ENCODE peak calls at places on chromosomes 13 and 19, in nine cellular contexts. F is Right ventricle myocardium superior; X is GF-D8; J is lower leg skin; Y is neural progenitor cell; A is H4; U is stimulated activated CD8-positive, alpha-beta memory T cell treated with anti-CD3 and anti-CD28 coated beads, Interleukin-4, amount 100 ng/mL, for 24 hours; O is A172; Q is stimulated activated CD4-positive, alpha-beta T cell treated with anti-CD3 and anti-CD28 coated beads, Interleukin-4, amount 100 ng/mL, for 48 hours. Z is an unnamed sample.

GRCh38 chr13:84430441-84430840 is 548.2 kb upstream of the SLITRK1 start:
- DNase-seq in U (no peak), Y (no peak), F (no peak), J (no peak), X (no peak), O (no peak), A (no peak), Q (no peak), Z (no peak)

GRCh38 chr19:3278294-3278693 is 53.8 kb downstream of the CELF5 start:
- DNase-seq in X (no peak), O (no peak), A (no peak), Y (no peak), Q (no peak), F (no peak), U (no peak), J (no peak), Z (no peak)

GRCh38 chr19:35755160-35755549 is 1.7 kb downstream of the HSPB6 start:
- DNase-seq in O (no peak), Q (no peak), Y (no peak), A (no peak), F (no peak), U (no peak), J (no peak), X (no peak), Z (no peak)

GRCh38 chr13:45412274-45413049 is 5.7 kb downstream of the SLC25A30 start:
- DNase-seq in F (no peak), O (no peak), A (no peak), J (no peak), U (no peak), X (no peak), Q (no peak), Y (no peak), Z (no peak)

GRCh38 chr19:7771072-7771471 is 8.0 kb downstream of the CLEC4M start:
- DNase-seq in U (no peak), X (no peak), A (no peak), Y (no peak), J (peak), F (no peak), Q (no peak), O (no peak), Z (no peak)

GRCh38 chr13:86946734-86947133 is 724.4 kb upstream of the SLITRK5 start:
- DNase-seq in X (no peak), F (no peak), O (peak), A (peak), U (no peak), Q (no peak), Y (no peak), J (no peak), Z (no peak)

GRCh38 chr19:1929051-1929742 is 11.8 kb upstream of the CSNK1G2 start:
- DNase-seq in Y (peak), O (peak), A (peak), U (peak), F (peak), X (peak), J (peak), Q (peak), Z (peak)

GRCh38 chr13:76707360-76707759 is 178.8 kb downstream of the KCTD12 start:
- DNase-seq in J (no peak), U (no peak), A (no peak), Y (no peak), X (no peak), F (no peak), Q (no peak), O (peak), Z (no peak)

GRCh38 chr19:33394006-33394722 is 20.7 kb downstream of the CEBPG start:
- DNase-seq in Y (no peak), U (no peak), Q (no peak), X (no peak), O (peak), A (peak), F (peak), J (peak), Z (peak)

GRCh38 chr19:40521276-40521675 is 54.5 kb downstream of the SPTBN4 start:
- DNase-seq in J (no peak), Y (no peak), X (no peak), Q (no peak), O (no peak), A (no peak), U (no peak), F (no peak), Z (no peak)

GRCh38 chr13:48188640-48189039 is 44.4 kb upstream of the ITM2B start:
- DNase-seq in A (no peak), Y (no peak), U (no peak), X (no peak), O (no peak), Q (no peak), F (no peak), J (no peak), Z (no peak)

GRCh38 chr13:63773476-63773875 is 2357.8 kb upstream of the PCDH20 start:
- DNase-seq in Y (no peak), X (no peak), J (no peak), F (no peak), O (no peak), Q (no peak), U (no peak), A (no peak), Z (no peak)

GRCh38 chr19:31533114-31533513 is 183.9 kb upstream of the TSHZ3 start:
- DNase-seq in Q (no peak), Y (no peak), U (no peak), J (peak), X (no peak), F (no peak), A (no peak), O (no peak), Z (no peak)

GRCh38 chr19:7915250-7916136 is 863 bp downstream of the TGFBR3L start:
- DNase-seq in Q (no peak), A (no peak), X (no peak), F (no peak), J (no peak), O (no peak), Y (no peak), U (no peak), Z (peak)

GRCh38 chr13:58919551-58919950 is 1244.2 kb downstream of the DIAPH3 start:
- DNase-seq in Q (no peak), F (no peak), A (no peak), X (no peak), O (no peak), U (no peak), J (no peak), Y (no peak), Z (no peak)

GRCh38 chr13:76939215-76939614 is 9.1 kb upstream of the ACOD1 start:
- DNase-seq in O (no peak), A (no peak), X (no peak), U (no peak), Q (no peak), F (no peak), Y (no peak), J (no peak), Z (no peak)

GRCh38 chr13:50635504-50635903 is 208.0 kb downstream of the DLEU7 start:
- DNase-seq in U (no peak), X (peak), J (no peak), Q (no peak), A (no peak), F (no peak), Y (no peak), O (no peak), Z (peak)

GRCh38 chr13:77511552-77511951 is 24.0 kb upstream of the SCEL start:
- DNase-seq in F (no peak), Q (no peak), O (no peak), Y (no peak), U (no peak), J (no peak), X (no peak), A (peak), Z (no peak)

GRCh38 chr13:78587395-78587794 is 16.0 kb downstream of the POU4F1 start:
- DNase-seq in Y (peak), U (no peak), O (no peak), X (no peak), Q (no peak), F (no peak), A (no peak), J (no peak), Z (no peak)

GRCh38 chr13:41637578-41637977 is 180.2 kb downstream of the RGCC start:
- DNase-seq in U (no peak), Q (no peak), X (no peak), O (no peak), F (no peak), Y (no peak), J (no peak), A (no peak), Z (no peak)

GRCh38 chr13:71632721-71633120 is 234.3 kb downstream of the DACH1 start:
- DNase-seq in Y (no peak), J (no peak), X (no peak), Q (no peak), F (no peak), U (no peak), A (no peak), O (no peak), Z (no peak)

GRCh38 chr19:5149930-5150329 is 181.0 kb downstream of the KDM4B start:
- DNase-seq in X (no peak), J (no peak), F (peak), U (no peak), Q (no peak), O (no peak), A (no peak), Y (no peak), Z (no peak)

GRCh38 chr13:91165758-91166157 is 181.7 kb upstream of the MIR17HG start:
- DNase-seq in Y (no peak), X (no peak), J (no peak), Q (no peak), U (no peak), A (no peak), O (no peak), F (no peak), Z (no peak)

GRCh38 chr19:52648336-52648990 is 10.3 kb upstream of the ZNF83 start:
- DNase-seq in A (no peak), F (no peak), Q (no peak), U (no peak), O (peak), Y (no peak), J (no peak), X (no peak), Z (no peak)

GRCh38 chr13:29993716-29994488 is 143.5 kb upstream of the UBL3 start:
- DNase-seq in Y (no peak), A (no peak), Q (no peak), O (peak), X (no peak), U (no peak), J (no peak), F (no peak), Z (no peak)

Z was measured in right cardiac atrium.